ENCODE peak calls at places on chromosomes 12 and 14, in seven cellular contexts. One of them, this sample, is unnamed.

GRCh38 chr12:98895086-98895651 is 250.1 kb downstream of the APAF1 start:
- DNase-seq in fibroblast of lung: no peak
- DNase-seq in neuronal stem cell: no peak
- DNase-seq in lower lobe of right lung: no peak
- DNase-seq in ovary: peak; percentile 18
- DNase-seq in heart right ventricle: no peak
- DNase-seq in cardiac muscle cell: no peak
- DNase-seq in this sample: no peak

GRCh38 chr14:93072659-93073365 is 42.9 kb downstream of the ITPK1 start:
- DNase-seq in neuronal stem cell: no peak
- DNase-seq in cardiac muscle cell: no peak
- DNase-seq in lower lobe of right lung: peak; percentile 64
- DNase-seq in fibroblast of lung: no peak
- DNase-seq in heart right ventricle: no peak
- DNase-seq in ovary: no peak
- DNase-seq in this sample: no peak

GRCh38 chr14:59507063-59507751 is 22.9 kb downstream of the JKAMP start:
- DNase-seq in heart right ventricle: peak; percentile 32
- DNase-seq in ovary: no peak
- DNase-seq in neuronal stem cell: peak; percentile 63
- DNase-seq in fibroblast of lung: peak; percentile 68
- DNase-seq in cardiac muscle cell: peak; percentile 66
- DNase-seq in lower lobe of right lung: no peak
- DNase-seq in this sample: peak; percentile 24

GRCh38 chr12:43675048-43675904 is 83.3 kb downstream of the PUS7L start:
- DNase-seq in lower lobe of right lung: peak; percentile 36
- DNase-seq in fibroblast of lung: no peak
- DNase-seq in neuronal stem cell: no peak
- DNase-seq in heart right ventricle: no peak
- DNase-seq in cardiac muscle cell: peak; percentile 1
- DNase-seq in ovary: no peak
- DNase-seq in this sample: no peak

GRCh38 chr14:79587875-79588274 is 623.4 kb downstream of the DIO2 start:
- DNase-seq in cardiac muscle cell: no peak
- DNase-seq in ovary: no peak
- DNase-seq in lower lobe of right lung: no peak
- DNase-seq in fibroblast of lung: no peak
- DNase-seq in neuronal stem cell: no peak
- DNase-seq in heart right ventricle: no peak
- DNase-seq in this sample: no peak

GRCh38 chr12:2264622-2265306 is 212.0 kb downstream of the CACNA1C start:
- DNase-seq in fibroblast of lung: peak; percentile 92
- DNase-seq in lower lobe of right lung: no peak
- DNase-seq in heart right ventricle: no peak
- DNase-seq in neuronal stem cell: no peak
- DNase-seq in ovary: peak; percentile 8
- DNase-seq in cardiac muscle cell: peak; percentile 95
- DNase-seq in this sample: no peak

GRCh38 chr14:68687746-68688145 is 105.1 kb downstream of the ZFP36L1 start:
- DNase-seq in lower lobe of right lung: no peak
- DNase-seq in neuronal stem cell: no peak
- DNase-seq in fibroblast of lung: peak; percentile 69
- DNase-seq in heart right ventricle: no peak
- DNase-seq in cardiac muscle cell: peak; percentile 52
- DNase-seq in ovary: no peak
- DNase-seq in this sample: no peak

GRCh38 chr12:88662093-88662492 is 81.8 kb upstream of the KITLG start:
- DNase-seq in heart right ventricle: no peak
- DNase-seq in cardiac muscle cell: no peak
- DNase-seq in ovary: no peak
- DNase-seq in neuronal stem cell: no peak
- DNase-seq in lower lobe of right lung: no peak
- DNase-seq in fibroblast of lung: no peak
- DNase-seq in this sample: no peak

GRCh38 chr14:39977198-39977597 is 545.0 kb upstream of the FBXO33 start:
- DNase-seq in lower lobe of right lung: no peak
- DNase-seq in cardiac muscle cell: no peak
- DNase-seq in fibroblast of lung: no peak
- DNase-seq in neuronal stem cell: no peak
- DNase-seq in ovary: no peak
- DNase-seq in heart right ventricle: no peak
- DNase-seq in this sample: no peak

GRCh38 chr12:39764944-39765560 is 145.4 kb upstream of the ABCD2 start:
- DNase-seq in lower lobe of right lung: no peak
- DNase-seq in heart right ventricle: no peak
- DNase-seq in ovary: no peak
- DNase-seq in cardiac muscle cell: peak; percentile 68
- DNase-seq in fibroblast of lung: peak; percentile 69
- DNase-seq in neuronal stem cell: peak; percentile 5
- DNase-seq in this sample: no peak

GRCh38 chr12:21774358-21775129 is at the start of gene KCNJ8:
- DNase-seq in neuronal stem cell: peak; percentile 73
- DNase-seq in heart right ventricle: peak; percentile 92
- DNase-seq in fibroblast of lung: peak; percentile 41
- DNase-seq in cardiac muscle cell: peak; percentile 31
- DNase-seq in ovary: peak; percentile 85
- DNase-seq in lower lobe of right lung: peak; percentile 83
- DNase-seq in this sample: peak; percentile 92

GRCh38 chr14:54116163-54116562 is 159.5 kb upstream of the BMP4 start:
- DNase-seq in cardiac muscle cell: no peak
- DNase-seq in ovary: no peak
- DNase-seq in neuronal stem cell: no peak
- DNase-seq in fibroblast of lung: no peak
- DNase-seq in heart right ventricle: no peak
- DNase-seq in lower lobe of right lung: no peak
- DNase-seq in this sample: no peak

GRCh38 chr12:103586132-103586531 is 941 bp upstream of the STAB2 start:
- DNase-seq in cardiac muscle cell: no peak
- DNase-seq in heart right ventricle: no peak
- DNase-seq in fibroblast of lung: no peak
- DNase-seq in ovary: no peak
- DNase-seq in neuronal stem cell: no peak
- DNase-seq in lower lobe of right lung: no peak
- DNase-seq in this sample: no peak

GRCh38 chr14:101119830-101120571 is 216.5 kb upstream of the RTL1 start:
- DNase-seq in lower lobe of right lung: no peak
- DNase-seq in heart right ventricle: peak; percentile 42
- DNase-seq in cardiac muscle cell: peak; percentile 7
- DNase-seq in ovary: no peak
- DNase-seq in fibroblast of lung: no peak
- DNase-seq in neuronal stem cell: no peak
- DNase-seq in this sample: no peak

GRCh38 chr12:31591308-31591901 is 469 bp upstream of the DENND5B start:
- DNase-seq in neuronal stem cell: no peak
- DNase-seq in fibroblast of lung: peak; percentile 22
- DNase-seq in lower lobe of right lung: no peak
- DNase-seq in heart right ventricle: peak; percentile 47
- DNase-seq in ovary: peak; percentile 52
- DNase-seq in cardiac muscle cell: peak; percentile 59
- DNase-seq in this sample: no peak

GRCh38 chr14:45140661-45141187 is 5.0 kb downstream of the FANCM start:
- DNase-seq in fibroblast of lung: no peak
- DNase-seq in neuronal stem cell: no peak
- DNase-seq in lower lobe of right lung: no peak
- DNase-seq in ovary: no peak
- DNase-seq in heart right ventricle: no peak
- DNase-seq in cardiac muscle cell: no peak
- DNase-seq in this sample: no peak

GRCh38 chr14:77044776-77045569 is 16.5 kb upstream of the IRF2BPL start:
- DNase-seq in cardiac muscle cell: peak; percentile 91
- DNase-seq in lower lobe of right lung: no peak
- DNase-seq in fibroblast of lung: peak; percentile 92
- DNase-seq in neuronal stem cell: no peak
- DNase-seq in heart right ventricle: no peak
- DNase-seq in ovary: peak; percentile 64
- DNase-seq in this sample: peak; percentile 62

GRCh38 chr14:37594916-37595808 is at the start of the genes FOXA1 and TTC6:
- DNase-seq in cardiac muscle cell: peak; percentile 32
- DNase-seq in neuronal stem cell: peak; percentile 41
- DNase-seq in lower lobe of right lung: peak; percentile 79
- DNase-seq in heart right ventricle: no peak
- DNase-seq in ovary: no peak
- DNase-seq in fibroblast of lung: no peak
- DNase-seq in this sample: no peak

DNA sequence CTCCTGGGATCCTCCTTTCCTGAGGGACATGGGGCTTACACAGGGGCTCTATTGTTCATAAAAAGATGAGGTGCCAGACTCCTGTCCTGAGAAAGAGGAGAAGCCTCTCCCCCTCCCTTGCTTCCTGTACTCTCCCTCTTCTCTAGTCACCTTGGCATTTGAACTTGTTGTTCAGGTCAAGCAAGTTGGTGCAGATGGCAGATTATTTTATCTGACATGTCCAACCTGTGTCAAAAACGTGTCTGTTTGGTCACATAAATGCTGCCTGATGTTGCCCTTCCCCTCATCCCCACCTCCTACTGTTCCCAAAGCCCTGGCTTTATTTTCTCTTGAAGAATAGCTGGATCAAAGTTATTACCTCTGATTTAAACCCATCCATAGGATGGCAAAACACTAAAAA is 154.8 kb downstream of the TMX1 start:
- DNase-seq in ovary: no peak
- DNase-seq in cardiac muscle cell: no peak
- DNase-seq in fibroblast of lung: no peak
- DNase-seq in lower lobe of right lung: no peak
- DNase-seq in neuronal stem cell: no peak
- DNase-seq in heart right ventricle: no peak
- DNase-seq in this sample: no peak
- H3K27ac ChIP-seq in ovary: peak overlapping the region; percentile 73
- H3K27ac ChIP-seq in cardiac muscle cell: no peak overlapping the region
- H3K27ac ChIP-seq in fibroblast of lung: peak overlapping the region; percentile 97
- H3K27ac ChIP-seq in lower lobe of right lung: peak overlapping the region; percentile 62
- H3K27ac ChIP-seq in neuronal stem cell: no peak overlapping the region
- H3K27ac ChIP-seq in heart right ventricle: peak overlapping the region; percentile 54
- H3K27ac ChIP-seq in this sample: peak overlapping the region; percentile 77

GRCh38 chr12:110451263-110451662 is 1.1 kb upstream of the ARPC3 start:
- DNase-seq in neuronal stem cell: no peak
- DNase-seq in ovary: no peak
- DNase-seq in cardiac muscle cell: no peak
- DNase-seq in lower lobe of right lung: no peak
- DNase-seq in heart right ventricle: no peak
- DNase-seq in fibroblast of lung: no peak
- DNase-seq in this sample: no peak
- H3K9me3 ChIP-seq in neuronal stem cell: no peaks in the 10 kb centered on the region
- H3K9me3 ChIP-seq in ovary: no peaks in the 10 kb centered on the region
- H3K9me3 ChIP-seq in cardiac muscle cell: no peaks in the 10 kb centered on the region
- H3K9me3 ChIP-seq in lower lobe of right lung: no peaks in the 10 kb centered on the region
- H3K9me3 ChIP-seq in heart right ventricle: no peaks in the 10 kb centered on the region
- H3K9me3 ChIP-seq in fibroblast of lung: no peaks in the 10 kb centered on the region
- H3K9me3 ChIP-seq in this sample: no peaks in the 10 kb centered on the region

GRCh38 chr14:61345144-61345482 is 23.7 kb downstream of the PRKCH start:
- DNase-seq in fibroblast of lung: no peak
- DNase-seq in heart right ventricle: no peak
- DNase-seq in ovary: no peak
- DNase-seq in neuronal stem cell: no peak
- DNase-seq in cardiac muscle cell: no peak
- DNase-seq in lower lobe of right lung: no peak
- DNase-seq in this sample: no peak

GRCh38 chr14:61346221-61346620 is 24.8 kb downstream of the PRKCH start:
- DNase-seq in lower lobe of right lung: no peak
- DNase-seq in fibroblast of lung: no peak
- DNase-seq in neuronal stem cell: no peak
- DNase-seq in ovary: no peak
- DNase-seq in heart right ventricle: no peak
- DNase-seq in cardiac muscle cell: no peak
- DNase-seq in this sample: no peak

GRCh38 chr14:61350427-61350826 is 29.0 kb downstream of the PRKCH start:
- DNase-seq in ovary: no peak
- DNase-seq in heart right ventricle: no peak
- DNase-seq in fibroblast of lung: no peak
- DNase-seq in cardiac muscle cell: no peak
- DNase-seq in lower lobe of right lung: no peak
- DNase-seq in neuronal stem cell: no peak
- DNase-seq in this sample: no peak

GRCh38 chr14:61346793-61347192 is 25.4 kb downstream of the PRKCH start:
- DNase-seq in heart right ventricle: no peak
- DNase-seq in cardiac muscle cell: peak; percentile 19
- DNase-seq in lower lobe of right lung: no peak
- DNase-seq in fibroblast of lung: no peak
- DNase-seq in neuronal stem cell: no peak
- DNase-seq in ovary: no peak
- DNase-seq in this sample: no peak

DNA sequence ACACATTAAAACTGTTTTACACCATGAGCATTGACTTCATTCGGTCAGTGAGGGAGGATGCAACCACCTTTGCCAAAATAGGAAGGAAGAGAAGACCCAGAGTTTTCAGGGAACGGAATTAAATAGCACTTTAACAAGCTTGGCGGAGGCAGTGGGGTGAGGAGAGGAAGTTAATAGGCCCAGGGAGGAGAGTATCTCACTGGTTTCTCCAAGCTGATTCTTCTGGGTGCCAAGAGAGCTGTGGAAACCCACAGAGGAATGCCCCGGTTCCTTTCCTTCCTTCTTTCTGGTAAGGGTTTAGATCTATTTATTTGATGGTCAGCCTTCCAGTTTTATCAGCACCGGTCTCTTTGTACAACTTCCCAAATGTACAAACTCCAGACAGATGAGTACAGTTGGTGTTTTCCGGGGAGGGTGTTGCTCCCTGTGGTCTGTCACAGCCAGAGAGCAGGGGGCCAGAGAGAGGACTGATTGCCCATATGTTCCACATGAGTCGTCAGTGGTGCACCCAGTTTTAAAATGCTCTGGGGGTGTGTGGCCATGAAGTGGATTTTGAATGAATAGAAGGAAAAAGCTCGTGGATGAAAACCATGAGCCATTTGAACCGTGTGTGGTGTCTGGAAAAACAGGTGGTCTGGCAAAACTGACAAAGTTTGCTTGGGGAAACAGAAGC is 26.5 kb downstream of the PRKCH start:
- DNase-seq in neuronal stem cell: no peak
- DNase-seq in heart right ventricle: no peak
- DNase-seq in fibroblast of lung: no peak
- DNase-seq in ovary: no peak
- DNase-seq in cardiac muscle cell: no peak
- DNase-seq in lower lobe of right lung: no peak
- DNase-seq in this sample: no peak
- H3K4me1 ChIP-seq in neuronal stem cell: no peaks in the 10 kb centered on the region
- H3K4me1 ChIP-seq in heart right ventricle: peaks cover 21% of the 10 kb centered on the region
- H3K4me1 ChIP-seq in fibroblast of lung: no peaks in the 10 kb centered on the region
- H3K4me1 ChIP-seq in ovary: no peaks in the 10 kb centered on the region
- H3K4me1 ChIP-seq in cardiac muscle cell: peaks cover 69% of the 10 kb centered on the region
- H3K4me1 ChIP-seq in lower lobe of right lung: peaks cover 76% of the 10 kb centered on the region
- H3K4me1 ChIP-seq in this sample: peaks cover 65% of the 10 kb centered on the region

DNA sequence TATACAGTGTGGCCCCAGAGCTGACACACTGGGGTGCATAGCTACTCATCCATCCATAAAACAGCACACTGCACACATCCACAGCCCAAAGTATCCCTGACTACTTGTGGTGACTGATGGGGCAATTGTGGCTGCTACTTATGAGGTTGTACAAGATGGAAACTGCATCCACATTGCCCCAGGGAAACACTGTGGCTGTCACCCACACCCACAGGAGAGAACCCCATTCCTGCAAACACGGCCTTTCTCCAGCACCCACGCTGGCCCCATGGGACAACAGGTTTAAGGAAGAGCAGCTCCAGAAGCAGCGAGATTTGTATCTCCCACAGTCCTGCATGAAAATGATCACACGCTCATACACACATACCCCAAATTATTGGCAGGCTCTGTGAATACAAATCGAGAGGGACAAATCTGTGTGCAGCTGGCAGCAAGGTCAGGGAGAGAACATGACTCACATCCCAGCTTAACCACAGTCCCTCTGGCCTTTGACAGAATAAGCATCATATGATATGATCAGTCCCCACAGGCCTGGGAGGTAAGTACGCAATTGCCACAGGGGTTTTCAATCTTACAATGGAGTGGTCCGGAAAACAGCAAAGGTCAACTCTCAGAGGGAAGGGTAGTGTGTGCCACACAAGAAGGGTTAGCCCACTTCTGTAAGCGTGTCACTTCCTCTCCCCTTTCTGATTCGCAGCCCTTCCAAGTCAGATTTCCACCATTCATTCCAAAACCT is 61.9 kb downstream of the ESR2 start:
- DNase-seq in cardiac muscle cell: peak; percentile 82
- DNase-seq in heart right ventricle: no peak
- DNase-seq in ovary: no peak
- DNase-seq in fibroblast of lung: peak; percentile 98
- DNase-seq in neuronal stem cell: no peak
- DNase-seq in lower lobe of right lung: no peak
- DNase-seq in this sample: no peak
- H3K27ac ChIP-seq in cardiac muscle cell: no peak overlapping the region
- H3K27ac ChIP-seq in heart right ventricle: peak overlapping the region; percentile 63
- H3K27ac ChIP-seq in ovary: no peak overlapping the region
- H3K27ac ChIP-seq in fibroblast of lung: peak overlapping the region; percentile 76
- H3K27ac ChIP-seq in neuronal stem cell: no peak overlapping the region
- H3K27ac ChIP-seq in lower lobe of right lung: no peak overlapping the region
- H3K27ac ChIP-seq in this sample: peak overlapping the region; percentile 79